ENCODE peak calls at places on chromosomes 7 and 10, in nine cellular contexts. D is B cell, C is H7, S is ureter, E is hippocampal formation, M is AG10803, U is fibroblast of pulmonary artery, O is hepatocyte, T is astrocyte of the spinal cord. K is an unnamed sample.

GRCh38 chr10:17771027-17771426 is 19.0 kb downstream of the TMEM236 start:
- DNase-seq in O (no peak), S (no peak), U (no peak), M (no peak), C (no peak), D (no peak), E (no peak), T (no peak), K (no peak)

GRCh38 chr7:55387062-55387965 is 22.2 kb downstream of the LANCL2 start:
- DNase-seq in T (peak), D (no peak), U (peak), C (no peak), S (no peak), O (no peak), M (no peak), E (no peak), K (no peak)

GRCh38 chr7:151310578-151310977 is 31.0 kb upstream of the NUB1 start:
- DNase-seq in M (peak), U (peak), O (peak), E (no peak), S (no peak), C (no peak), D (no peak), T (no peak), K (peak)

GRCh38 chr7:102889836-102890235 is 23.0 kb upstream of the LRRC17 start:
- DNase-seq in U (no peak), E (no peak), M (no peak), C (no peak), O (no peak), D (no peak), S (no peak), T (no peak), K (no peak)

GRCh38 chr7:25388681-25389080 is 160.4 kb upstream of the NPVF start:
- DNase-seq in S (no peak), D (no peak), T (no peak), C (no peak), E (no peak), M (no peak), O (no peak), U (no peak), K (no peak)

GRCh38 chr10:79403441-79404230 is 41.8 kb downstream of the ZCCHC24 start:
- DNase-seq in T (peak), U (peak), S (no peak), D (no peak), C (peak), O (no peak), E (peak), M (peak), K (no peak)

GRCh38 chr7:4738711-4739527 is 36.5 kb upstream of the AP5Z1 start:
- DNase-seq in D (no peak), T (peak), S (no peak), M (peak), O (peak), E (peak), C (no peak), U (peak), K (peak)

GRCh38 chr7:100897111-100897608 is 1.5 kb upstream of the ACHE start:
- DNase-seq in T (no peak), D (peak), E (peak), U (no peak), O (peak), S (peak), C (peak), M (no peak), K (peak)

GRCh38 chr10:31479752-31480151 is 160.7 kb downstream of the ZEB1 start:
- DNase-seq in C (no peak), D (no peak), O (no peak), T (no peak), S (no peak), M (no peak), U (no peak), E (no peak), K (peak)

GRCh38 chr10:62231805-62232204 is 36.8 kb downstream of the RTKN2 start:
- DNase-seq in C (no peak), E (no peak), U (no peak), T (no peak), O (no peak), D (no peak), M (no peak), S (no peak), K (no peak)

GRCh38 chr7:150909192-150909591 is 56.9 kb downstream of the AOC1 start:
- DNase-seq in M (no peak), U (no peak), T (no peak), S (no peak), D (no peak), O (no peak), E (no peak), C (peak), K (no peak)

GRCh38 chr10:74874649-74875048 is 48.2 kb downstream of the KAT6B start:
- DNase-seq in E (no peak), S (no peak), O (no peak), C (no peak), D (no peak), M (no peak), U (no peak), T (no peak), K (no peak)

GRCh38 chr7:150900675-150901074 is 48.4 kb downstream of the AOC1 start:
- DNase-seq in S (no peak), D (no peak), E (no peak), U (no peak), T (no peak), M (no peak), C (no peak), O (no peak), K (no peak)

GRCh38 chr7:64868469-64868868 is 34.6 kb upstream of the ZNF273 start:
- DNase-seq in U (no peak), E (no peak), D (no peak), O (peak), M (no peak), C (no peak), S (peak), T (no peak), K (no peak)

GRCh38 chr7:45514944-45515343 is 59.2 kb upstream of the ADCY1 start:
- DNase-seq in M (no peak), E (no peak), O (no peak), D (no peak), U (no peak), T (no peak), S (no peak), C (no peak), K (no peak)

GRCh38 chr10:119651514-119652327 is 541 bp downstream of the BAG3 start:
- DNase-seq in M (no peak), C (peak), U (no peak), T (no peak), E (no peak), D (peak), O (peak), S (no peak), K (peak)

GRCh38 chr10:4656576-4657194 is 169.3 kb upstream of the AKR1E2 start:
- DNase-seq in S (peak), U (peak), C (peak), D (peak), O (peak), T (peak), E (peak), M (peak), K (peak)

GRCh38 chr10:74704629-74705360 is 121.6 kb upstream of the KAT6B start:
- DNase-seq in D (no peak), U (no peak), M (peak), O (no peak), E (no peak), C (no peak), T (peak), S (no peak), K (no peak)

GRCh38 chr7:151051108-151051507 is 2.8 kb downstream of the ASIC3 start:
- DNase-seq in E (no peak), M (peak), S (peak), C (peak), U (peak), T (peak), D (peak), O (peak), K (no peak)

GRCh38 chr7:81231203-81231922 is 312.5 kb upstream of the SEMA3C start:
- DNase-seq in O (no peak), S (no peak), D (no peak), U (no peak), T (no peak), E (no peak), M (no peak), C (no peak), K (no peak)

GRCh38 chr10:71765907-71766716 is 7.2 kb downstream of the VSIR start:
- DNase-seq in M (no peak), E (no peak), D (no peak), U (no peak), T (no peak), C (no peak), O (no peak), S (no peak), K (no peak)

GRCh38 chr10:27947513-27947912 is 51.4 kb downstream of the ODAD2 start:
- DNase-seq in T (no peak), E (no peak), U (no peak), D (no peak), S (no peak), C (no peak), O (no peak), M (peak), K (no peak)

GRCh38 chr10:15745748-15746147 is 26.0 kb upstream of the ITGA8 start:
- DNase-seq in O (peak), C (no peak), S (peak), D (no peak), E (no peak), M (peak), U (peak), T (peak), K (no peak)

GRCh38 chr10:34555653-34556052 is 259.4 kb downstream of the PARD3 start:
- DNase-seq in U (no peak), M (no peak), S (no peak), E (no peak), O (no peak), T (no peak), D (no peak), C (no peak), K (no peak)

GRCh38 chr10:100895346-100895745 is 17.4 kb upstream of the SLF2 start:
- DNase-seq in O (no peak), S (no peak), T (no peak), E (no peak), C (no peak), U (no peak), M (no peak), D (peak), K (peak)

GRCh38 chr7:55133630-55134392 is 115.0 kb downstream of the EGFR start:
- DNase-seq in S (peak), U (peak), T (peak), E (no peak), O (peak), D (no peak), C (no peak), M (peak), K (peak)

GRCh38 chr10:29849434-29849833 is 210.0 kb downstream of the JCAD start:
- DNase-seq in M (peak), O (no peak), U (peak), C (no peak), T (peak), D (no peak), E (no peak), S (no peak), K (no peak)

GRCh38 chr10:71964669-71965515 is 697 bp downstream of the CHST3 start:
- DNase-seq in T (peak), D (no peak), U (peak), C (peak), O (peak), S (peak), E (no peak), M (peak), K (peak)